ENCODE peak calls at places on chromosomes 11 and 22, in six cellular contexts. One of them, this sample, is unnamed.

GRCh38 chr11:68338041-68338800 is 25.8 kb downstream of the LRP5 start:
- DNase-seq in skeletal muscle cell: no peak
- DNase-seq in NB4: no peak
- DNase-seq in ELF-1: no peak
- DNase-seq in progenitor cell of endocrine pancreas: no peak
- DNase-seq in K562: no peak
- DNase-seq in this sample: no peak

GRCh38 chr22:44686873-44687600 is 15.0 kb upstream of the PRR5 start:
- DNase-seq in skeletal muscle cell: no peak
- DNase-seq in NB4: no peak
- DNase-seq in ELF-1: peak
- DNase-seq in progenitor cell of endocrine pancreas: no peak
- DNase-seq in K562: no peak
- DNase-seq in this sample: no peak

GRCh38 chr11:86486261-86487030 is 111.8 kb downstream of the CCDC81 start:
- DNase-seq in skeletal muscle cell: no peak
- DNase-seq in NB4: peak
- DNase-seq in ELF-1: peak
- DNase-seq in progenitor cell of endocrine pancreas: no peak
- DNase-seq in K562: no peak
- DNase-seq in this sample: no peak

GRCh38 chr11:38060930-38061329 is 1462.9 kb upstream of the RAG2 start:
- DNase-seq in skeletal muscle cell: no peak
- DNase-seq in NB4: no peak
- DNase-seq in ELF-1: no peak
- DNase-seq in progenitor cell of endocrine pancreas: no peak
- DNase-seq in K562: no peak
- DNase-seq in this sample: no peak

GRCh38 chr22:37165940-37166674 is 16.4 kb upstream of the IL2RB start:
- DNase-seq in skeletal muscle cell: no peak
- DNase-seq in NB4: no peak
- DNase-seq in ELF-1: no peak
- DNase-seq in progenitor cell of endocrine pancreas: no peak
- DNase-seq in K562: no peak
- DNase-seq in this sample: no peak

GRCh38 chr11:371716-372590 is 2.7 kb downstream of the B4GALNT4 start:
- DNase-seq in skeletal muscle cell: no peak
- DNase-seq in NB4: no peak
- DNase-seq in ELF-1: no peak
- DNase-seq in progenitor cell of endocrine pancreas: no peak
- DNase-seq in K562: no peak
- DNase-seq in this sample: no peak

GRCh38 chr11:7851391-7851790 is 54.6 kb upstream of the OR5P2 start:
- DNase-seq in skeletal muscle cell: no peak
- DNase-seq in NB4: peak
- DNase-seq in ELF-1: no peak
- DNase-seq in progenitor cell of endocrine pancreas: no peak
- DNase-seq in K562: peak
- DNase-seq in this sample: no peak

GRCh38 chr11:69301491-69302401 is 7.8 kb downstream of the MYEOV start:
- DNase-seq in skeletal muscle cell: peak
- DNase-seq in NB4: peak
- DNase-seq in ELF-1: no peak
- DNase-seq in progenitor cell of endocrine pancreas: no peak
- DNase-seq in K562: peak
- DNase-seq in this sample: peak

GRCh38 chr11:7600205-7600775 is 73.0 kb downstream of the CYB5R2 start:
- DNase-seq in skeletal muscle cell: peak
- DNase-seq in NB4: peak
- DNase-seq in ELF-1: peak
- DNase-seq in progenitor cell of endocrine pancreas: no peak
- DNase-seq in K562: peak
- DNase-seq in this sample: peak

GRCh38 chr11:63476618-63477017 is 14.3 kb downstream of the PLAAT5 start:
- DNase-seq in skeletal muscle cell: no peak
- DNase-seq in NB4: no peak
- DNase-seq in ELF-1: no peak
- DNase-seq in progenitor cell of endocrine pancreas: no peak
- DNase-seq in K562: no peak
- DNase-seq in this sample: peak

GRCh38 chr11:70650075-70650909 is 252.0 kb downstream of the CTTN start:
- DNase-seq in skeletal muscle cell: peak
- DNase-seq in NB4: peak
- DNase-seq in ELF-1: peak
- DNase-seq in progenitor cell of endocrine pancreas: peak
- DNase-seq in K562: peak
- DNase-seq in this sample: peak

GRCh38 chr11:75896843-75897419 is 81.9 kb downstream of the UVRAG start:
- DNase-seq in skeletal muscle cell: peak
- DNase-seq in NB4: peak
- DNase-seq in ELF-1: no peak
- DNase-seq in progenitor cell of endocrine pancreas: no peak
- DNase-seq in K562: peak
- DNase-seq in this sample: peak

GRCh38 chr22:39206491-39206890 is 38.3 kb downstream of the PDGFB start:
- DNase-seq in skeletal muscle cell: no peak
- DNase-seq in NB4: no peak
- DNase-seq in ELF-1: no peak
- DNase-seq in progenitor cell of endocrine pancreas: no peak
- DNase-seq in K562: no peak
- DNase-seq in this sample: no peak

GRCh38 chr22:38314140-38314991 is 2.9 kb downstream of the CSNK1E start:
- DNase-seq in skeletal muscle cell: no peak
- DNase-seq in NB4: no peak
- DNase-seq in ELF-1: peak
- DNase-seq in progenitor cell of endocrine pancreas: no peak
- DNase-seq in K562: no peak
- DNase-seq in this sample: no peak

GRCh38 chr11:25961539-25961938 is 370.4 kb upstream of the ANO3 start:
- DNase-seq in skeletal muscle cell: no peak
- DNase-seq in NB4: no peak
- DNase-seq in ELF-1: no peak
- DNase-seq in progenitor cell of endocrine pancreas: no peak
- DNase-seq in K562: no peak
- DNase-seq in this sample: no peak

GRCh38 chr11:30583505-30584280 is 2.5 kb downstream of the MPPED2 start:
- DNase-seq in skeletal muscle cell: no peak
- DNase-seq in NB4: no peak
- DNase-seq in ELF-1: peak
- DNase-seq in progenitor cell of endocrine pancreas: peak
- DNase-seq in K562: no peak
- DNase-seq in this sample: no peak

GRCh38 chr11:62472063-62472884 is 53.4 kb downstream of the SCGB1A1 start:
- DNase-seq in skeletal muscle cell: peak
- DNase-seq in NB4: peak
- DNase-seq in ELF-1: peak
- DNase-seq in progenitor cell of endocrine pancreas: no peak
- DNase-seq in K562: peak
- DNase-seq in this sample: peak

GRCh38 chr11:46511352-46511751 is 82.5 kb downstream of the AMBRA1 start:
- DNase-seq in skeletal muscle cell: no peak
- DNase-seq in NB4: no peak
- DNase-seq in ELF-1: no peak
- DNase-seq in progenitor cell of endocrine pancreas: no peak
- DNase-seq in K562: no peak
- DNase-seq in this sample: no peak

GRCh38 chr11:66292543-66293332 is 1.0 kb downstream of the TMEM151A start:
- DNase-seq in skeletal muscle cell: no peak
- DNase-seq in NB4: no peak
- DNase-seq in ELF-1: no peak
- DNase-seq in progenitor cell of endocrine pancreas: no peak
- DNase-seq in K562: no peak
- DNase-seq in this sample: no peak

GRCh38 chr11:34343153-34343552 is 14.7 kb downstream of the ABTB2 start:
- DNase-seq in skeletal muscle cell: peak
- DNase-seq in NB4: no peak
- DNase-seq in ELF-1: no peak
- DNase-seq in progenitor cell of endocrine pancreas: no peak
- DNase-seq in K562: no peak
- DNase-seq in this sample: peak

GRCh38 chr11:83602116-83602515 is 315.9 kb upstream of the CCDC90B start:
- DNase-seq in skeletal muscle cell: no peak
- DNase-seq in NB4: no peak
- DNase-seq in ELF-1: no peak
- DNase-seq in progenitor cell of endocrine pancreas: no peak
- DNase-seq in K562: no peak
- DNase-seq in this sample: no peak

GRCh38 chr22:32531228-32531627 is 56.6 kb downstream of the FBXO7 start:
- DNase-seq in skeletal muscle cell: no peak
- DNase-seq in NB4: no peak
- DNase-seq in ELF-1: no peak
- DNase-seq in progenitor cell of endocrine pancreas: no peak
- DNase-seq in K562: no peak
- DNase-seq in this sample: no peak

GRCh38 chr11:57658023-57658361 is 430 bp downstream of the CLP1 start:
- DNase-seq in skeletal muscle cell: no peak
- DNase-seq in NB4: no peak
- DNase-seq in ELF-1: no peak
- DNase-seq in progenitor cell of endocrine pancreas: no peak
- DNase-seq in K562: no peak
- DNase-seq in this sample: no peak

GRCh38 chr11:94876645-94877445 is 96.5 kb downstream of the CWC15 start:
- DNase-seq in skeletal muscle cell: peak
- DNase-seq in NB4: peak
- DNase-seq in ELF-1: peak
- DNase-seq in progenitor cell of endocrine pancreas: no peak
- DNase-seq in K562: peak
- DNase-seq in this sample: peak

GRCh38 chr11:102085864-102086551 is 24.2 kb upstream of the YAP1 start:
- DNase-seq in skeletal muscle cell: no peak
- DNase-seq in NB4: no peak
- DNase-seq in ELF-1: peak
- DNase-seq in progenitor cell of endocrine pancreas: no peak
- DNase-seq in K562: no peak
- DNase-seq in this sample: peak

GRCh38 chr11:115623021-115623451 is 118.8 kb upstream of the CADM1 start:
- DNase-seq in skeletal muscle cell: peak
- DNase-seq in NB4: no peak
- DNase-seq in ELF-1: peak
- DNase-seq in progenitor cell of endocrine pancreas: no peak
- DNase-seq in K562: no peak
- DNase-seq in this sample: peak

GRCh38 chr22:29299136-29299900 is 7.1 kb upstream of the GAS2L1 start:
- DNase-seq in skeletal muscle cell: no peak
- DNase-seq in NB4: no peak
- DNase-seq in ELF-1: no peak
- DNase-seq in progenitor cell of endocrine pancreas: no peak
- DNase-seq in K562: no peak
- DNase-seq in this sample: no peak

GRCh38 chr11:26234451-26234850 is 97.5 kb upstream of the ANO3 start:
- DNase-seq in skeletal muscle cell: peak
- DNase-seq in NB4: no peak
- DNase-seq in ELF-1: no peak
- DNase-seq in progenitor cell of endocrine pancreas: no peak
- DNase-seq in K562: no peak
- DNase-seq in this sample: no peak

GRCh38 chr11:93500759-93501158 is 42.4 kb downstream of the SMCO4 start:
- DNase-seq in skeletal muscle cell: no peak
- DNase-seq in NB4: no peak
- DNase-seq in ELF-1: peak
- DNase-seq in progenitor cell of endocrine pancreas: no peak
- DNase-seq in K562: no peak
- DNase-seq in this sample: no peak

GRCh38 chr11:19200410-19201201 is 1.2 kb downstream of the CSRP3 start:
- DNase-seq in skeletal muscle cell: peak
- DNase-seq in NB4: no peak
- DNase-seq in ELF-1: no peak
- DNase-seq in progenitor cell of endocrine pancreas: no peak
- DNase-seq in K562: no peak
- DNase-seq in this sample: no peak

GRCh38 chr22:45645526-45646414 is 25.9 kb upstream of the ATXN10 start:
- DNase-seq in skeletal muscle cell: no peak
- DNase-seq in NB4: peak
- DNase-seq in ELF-1: peak
- DNase-seq in progenitor cell of endocrine pancreas: peak
- DNase-seq in K562: peak
- DNase-seq in this sample: peak

GRCh38 chr11:74388678-74389327 is 9.4 kb downstream of the PGM2L1 start:
- DNase-seq in skeletal muscle cell: no peak
- DNase-seq in NB4: peak
- DNase-seq in ELF-1: no peak
- DNase-seq in progenitor cell of endocrine pancreas: no peak
- DNase-seq in K562: peak
- DNase-seq in this sample: peak

GRCh38 chr11:19677380-19678080 is 35.1 kb upstream of the NAV2 start:
- DNase-seq in skeletal muscle cell: no peak
- DNase-seq in NB4: no peak
- DNase-seq in ELF-1: no peak
- DNase-seq in progenitor cell of endocrine pancreas: no peak
- DNase-seq in K562: no peak
- DNase-seq in this sample: no peak